ENCODE peak calls at places on chromosomes 11 and 22, in nine cellular contexts. I is activated CD4-positive, alpha-beta T cell treated with anti-CD3 and anti-CD28 coated beads, Interleukin-2, amount 50 U/mL, for 48 hours; K is HT-29; E is WTC11; Z is pancreas; L is HuH-7.5; S is CD8-positive, alpha-beta memory T cell; X is stimulated activated CD8-positive, alpha-beta memory T cell treated with anti-CD3 and anti-CD28 coated beads, Interleukin-7, amount 100 ng/mL, for 1 hour; G is choroid plexus epithelial cell. D is an unnamed sample.

GRCh38 chr11:119641991-119642745 is 86.8 kb downstream of the NECTIN1 start:
- DNase-seq in Z (no peak), X (no peak), G (peak), I (no peak), S (no peak), K (peak), L (peak), E (no peak), D (peak)

GRCh38 chr22:31631381-31631780 is 30.6 kb downstream of the PISD start:
- DNase-seq in Z (no peak), E (no peak), X (no peak), L (no peak), I (no peak), S (no peak), G (no peak), K (no peak), D (no peak)

GRCh38 chr11:112226062-112226921 is at the start of gene PTS:
- DNase-seq in L (peak), I (peak), S (peak), Z (peak), K (peak), G (peak), X (peak), E (peak), D (peak)

GRCh38 chr11:120181446-120181992 is 29.3 kb upstream of the OAF start:
- DNase-seq in K (no peak), E (no peak), X (no peak), S (no peak), Z (no peak), I (no peak), G (no peak), L (no peak), D (no peak)

GRCh38 chr22:20588843-20589581 is 81.6 kb downstream of the MED15 start:
- DNase-seq in S (no peak), I (no peak), K (no peak), E (no peak), Z (peak), G (no peak), L (no peak), X (no peak), D (no peak)

GRCh38 chr11:9716275-9717039 is 52.6 kb downstream of the SWAP70 start:
- DNase-seq in Z (no peak), G (peak), E (no peak), S (no peak), L (no peak), K (no peak), I (no peak), X (no peak), D (no peak)

GRCh38 chr22:37820350-37820749 is 2.8 kb upstream of the GALR3 start:
- DNase-seq in K (no peak), E (no peak), Z (no peak), I (no peak), L (no peak), S (no peak), X (no peak), G (no peak), D (no peak)

GRCh38 chr11:66707486-66707885 is 21.5 kb downstream of the SPTBN2 start:
- DNase-seq in X (no peak), G (no peak), L (no peak), S (no peak), E (no peak), I (no peak), K (no peak), Z (no peak), D (no peak)

GRCh38 chr11:122036022-122036421 is 80.0 kb downstream of the BLID start:
- DNase-seq in E (no peak), I (no peak), S (no peak), K (no peak), L (no peak), X (no peak), G (peak), Z (no peak), D (no peak)

GRCh38 chr11:122656631-122657101 is 1.1 kb downstream of the UBASH3B start:
- DNase-seq in X (no peak), K (peak), Z (peak), G (no peak), I (no peak), L (peak), E (peak), S (peak), D (no peak)

GRCh38 chr11:69050592-69051380 is 2.1 kb downstream of the TPCN2 start:
- DNase-seq in Z (peak), L (peak), G (no peak), K (no peak), S (no peak), E (no peak), X (no peak), I (no peak), D (no peak)

GRCh38 chr11:8756201-8756600 is 73.6 kb downstream of the RPL27A start:
- DNase-seq in S (no peak), X (no peak), L (no peak), E (no peak), Z (no peak), G (no peak), I (no peak), K (no peak), D (no peak)

GRCh38 chr11:3049430-3050243 is 7.6 kb downstream of the CARS1 start:
- DNase-seq in I (peak), E (no peak), K (peak), G (peak), S (peak), L (no peak), X (peak), Z (peak), D (peak)

GRCh38 chr11:122207505-122207904 is 91.5 kb upstream of the BLID start:
- DNase-seq in Z (no peak), L (no peak), I (no peak), S (no peak), X (no peak), K (no peak), E (no peak), G (peak), D (no peak)

GRCh38 chr11:67204837-67205236 is 61.4 kb upstream of the GRK2 start:
- DNase-seq in Z (no peak), I (no peak), G (no peak), E (no peak), X (no peak), L (no peak), K (no peak), S (no peak), D (no peak)

GRCh38 chr11:64864473-64865285 is 13.7 kb downstream of the EHD1 start:
- DNase-seq in X (no peak), E (no peak), L (no peak), I (peak), K (no peak), Z (no peak), S (no peak), G (peak), D (no peak)

GRCh38 chr11:81089242-81089641 is 1644.4 kb downstream of the FAM181B start:
- DNase-seq in L (no peak), K (no peak), Z (no peak), E (no peak), I (no peak), S (no peak), X (no peak), G (no peak), D (no peak)

GRCh38 chr11:56764976-56765375 is 16.5 kb upstream of the OR9G4 start:
- DNase-seq in S (no peak), L (no peak), G (no peak), Z (no peak), X (no peak), I (no peak), K (no peak), E (no peak), D (no peak)

GRCh38 chr11:75668508-75669297 is at the start of gene MAP6:
- DNase-seq in E (peak), S (no peak), Z (no peak), X (no peak), I (peak), G (no peak), L (no peak), K (no peak), D (peak)